ENCODE peak calls at places on chromosomes 11 and 22, in nine cellular contexts. O is heart left ventricle; W is body of pancreas; A is breast epithelium; H is RWPE1; X is mesenchymal stem cell; E is effector memory CD4-positive, alpha-beta T cell; N is OCI-LY7; Z is thoracic aorta. Q is an unnamed sample.

GRCh38 chr11:131637469-131638175 is 267.2 kb downstream of the NTM start:
- DNase-seq in O (no peak), W (no peak), A (no peak), H (no peak), X (no peak), E (no peak), N (no peak), Z (no peak), Q (no peak)

GRCh38 chr22:17633217-17633997 is 4.9 kb upstream of the ATP6V1E1 start:
- DNase-seq in O (no peak), W (no peak), A (peak), H (peak), X (peak), E (no peak), N (no peak), Z (no peak), Q (peak)

GRCh38 chr11:28146123-28146751 is 38.0 kb downstream of the METTL15 start:
- DNase-seq in O (no peak), W (no peak), A (no peak), H (peak), X (peak), E (no peak), N (no peak), Z (no peak), Q (peak)

GRCh38 chr11:65498042-65498726 is 661 bp upstream of the MALAT1 start:
- DNase-seq in O (peak), W (peak), A (no peak), H (no peak), X (peak), E (no peak), N (peak), Z (no peak), Q (no peak)

GRCh38 chr22:44883011-44883421 is 126.8 kb downstream of the PHF21B start:
- DNase-seq in O (no peak), W (no peak), A (no peak), H (no peak), X (no peak), E (no peak), N (no peak), Z (no peak), Q (no peak)

GRCh38 chr22:31806751-31807150 is 52.9 kb downstream of the DEPDC5 start:
- DNase-seq in O (no peak), W (no peak), A (no peak), H (no peak), X (no peak), E (no peak), N (no peak), Z (no peak), Q (no peak)

GRCh38 chr22:30386608-30386959 is 627 bp downstream of the RNF215 start:
- DNase-seq in O (no peak), W (no peak), A (no peak), H (no peak), X (no peak), E (no peak), N (no peak), Z (no peak), Q (no peak)

GRCh38 chr22:23891726-23892125 is 2.5 kb upstream of the MIF start:
- DNase-seq in O (no peak), W (no peak), A (no peak), H (no peak), X (no peak), E (no peak), N (no peak), Z (no peak), Q (no peak)

GRCh38 chr11:69014936-69015549 is 2.0 kb upstream of the MRGPRF start:
- DNase-seq in O (no peak), W (no peak), A (no peak), H (no peak), X (no peak), E (no peak), N (no peak), Z (no peak), Q (no peak)

GRCh38 chr11:2928605-2929510 is at the start of gene PHLDA2:
- DNase-seq in O (no peak), W (peak), A (no peak), H (peak), X (peak), E (peak), N (no peak), Z (no peak), Q (peak)

GRCh38 chr11:131865860-131866259 is 495.4 kb downstream of the NTM start:
- DNase-seq in O (no peak), W (no peak), A (no peak), H (no peak), X (no peak), E (no peak), N (no peak), Z (no peak), Q (no peak)

DNA sequence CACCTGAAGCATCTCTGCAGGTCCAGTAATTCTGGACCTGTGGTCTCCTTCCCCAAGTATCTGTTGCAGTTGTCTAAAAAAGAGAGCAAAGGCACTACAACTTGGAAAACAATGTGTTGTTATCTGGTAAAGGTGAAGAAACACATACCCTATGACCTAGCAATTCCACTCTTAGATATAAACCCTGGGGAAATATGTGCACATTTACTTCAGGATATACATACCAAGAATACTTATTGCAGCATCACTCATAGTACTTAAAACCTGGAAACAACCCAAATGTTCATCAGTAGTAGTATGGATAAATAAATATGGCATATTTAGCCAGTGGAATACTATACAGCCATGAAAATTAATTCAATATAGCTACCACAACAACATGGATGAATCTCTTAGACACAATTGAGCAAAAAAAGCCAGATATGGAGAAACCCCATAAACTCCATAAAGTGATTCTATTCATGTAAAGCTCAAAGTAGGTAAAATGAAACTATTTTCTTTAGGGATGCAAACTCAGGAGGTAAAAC is 26.1 kb upstream of the MICAL2 start:
- DNase-seq in O (no peak), W (no peak), A (no peak), H (no peak), X (no peak), E (no peak), N (no peak), Z (no peak), Q (no peak)
- H3K27ac ChIP-seq in O (no peak), W (no peak), A (no peak), H (peak), X (no peak), E (no peak), N (no peak), Z (peak), Q (no peak)

DNA sequence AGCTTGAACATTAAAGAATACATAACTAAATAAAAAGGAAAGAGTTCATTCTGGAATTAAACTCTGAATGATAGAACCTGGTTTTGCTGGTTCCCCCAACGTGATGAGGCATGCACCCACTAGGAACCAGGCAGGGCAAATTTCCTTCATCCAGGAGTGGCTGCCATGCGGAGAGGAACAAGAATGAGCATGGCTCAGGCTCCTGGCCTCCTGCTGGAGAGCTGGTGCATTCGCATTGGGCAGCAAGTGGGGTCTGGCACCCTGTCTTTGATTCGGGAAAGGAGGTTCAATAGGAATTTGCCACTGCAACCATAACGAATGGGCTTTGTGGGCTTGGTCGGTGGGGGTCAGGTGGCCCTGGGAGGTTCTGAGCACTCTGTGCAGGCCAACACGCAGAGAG is 169.8 kb upstream of the TENM4 start:
- DNase-seq in O (no peak), W (no peak), A (no peak), H (no peak), X (no peak), E (no peak), N (no peak), Z (no peak), Q (no peak)
- H3K27ac ChIP-seq in O (no peak), W (no peak), A (no peak), H (no peak), X (no peak), E (no peak), N (no peak), Z (no peak), Q (no peak)

DNA sequence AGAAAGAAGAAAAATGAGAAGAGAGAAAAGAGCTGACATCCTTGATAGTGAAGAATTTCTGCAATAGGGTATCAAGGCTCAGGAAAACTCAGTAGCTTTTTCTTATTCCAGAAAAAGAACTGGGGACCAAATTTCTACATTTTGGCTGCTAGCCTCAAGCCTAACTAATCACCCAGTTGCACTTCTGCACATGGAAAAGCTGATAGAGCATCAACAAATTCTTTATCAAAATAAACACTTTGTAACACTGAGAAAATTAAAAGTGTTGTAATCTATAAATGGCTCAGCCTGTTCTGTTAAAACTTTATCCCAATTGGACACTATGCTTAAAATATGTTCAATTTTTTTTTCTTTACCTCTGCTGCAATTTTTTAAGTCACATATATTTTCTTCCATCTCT is 24.8 kb upstream of the SOX6 start:
- DNase-seq in O (no peak), W (no peak), A (no peak), H (no peak), X (no peak), E (no peak), N (no peak), Z (no peak), Q (no peak)
- H3K27ac ChIP-seq in O (no peak), W (no peak), A (no peak), H (no peak), X (no peak), E (no peak), N (no peak), Z (no peak), Q (no peak)

GRCh38 chr11:74282421-74282820 is 29.0 kb downstream of the P4HA3 start:
- DNase-seq in O (no peak), W (no peak), A (no peak), H (no peak), X (no peak), E (no peak), N (no peak), Z (no peak), Q (no peak)

GRCh38 chr11:74282863-74283484 is 28.5 kb downstream of the P4HA3 start:
- DNase-seq in O (no peak), W (no peak), A (no peak), H (no peak), X (no peak), E (no peak), N (no peak), Z (no peak), Q (no peak)

GRCh38 chr11:74288161-74288560 is 23.3 kb downstream of the P4HA3 start:
- DNase-seq in O (no peak), W (no peak), A (no peak), H (peak), X (peak), E (no peak), N (no peak), Z (peak), Q (peak)

GRCh38 chr11:74283580-74284180 is 27.8 kb downstream of the P4HA3 start:
- DNase-seq in O (no peak), W (no peak), A (no peak), H (no peak), X (no peak), E (no peak), N (no peak), Z (no peak), Q (no peak)

DNA sequence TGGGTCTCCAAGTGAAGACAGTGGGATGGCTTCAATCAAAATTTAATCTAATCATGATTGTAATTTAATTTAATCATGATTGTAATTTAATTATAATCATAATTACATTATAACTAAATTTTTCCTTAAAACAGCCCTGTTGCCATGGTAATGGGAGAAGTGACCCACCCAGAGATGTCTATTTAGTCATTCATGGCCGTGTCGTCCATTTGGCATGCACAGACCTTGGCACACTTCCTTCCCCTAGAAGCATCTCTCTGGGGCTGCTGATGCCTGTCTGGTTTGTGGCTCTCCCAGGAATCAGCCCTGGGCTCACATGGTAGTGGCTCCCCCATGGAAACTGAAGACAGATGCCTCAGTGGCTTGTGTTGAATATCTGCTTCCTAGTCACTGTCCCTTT is 27.0 kb downstream of the P4HA3 start:
- DNase-seq in O (no peak), W (no peak), A (no peak), H (no peak), X (no peak), E (no peak), N (no peak), Z (no peak), Q (no peak)
- H3K27ac ChIP-seq in O (no peak), W (no peak), A (no peak), H (no peak), X (no peak), E (no peak), N (no peak), Z (no peak), Q (no peak)

GRCh38 chr11:105046898-105047579 is 1.9 kb upstream of the CARD16 start:
- DNase-seq in O (no peak), W (no peak), A (no peak), H (peak), X (peak), E (no peak), N (no peak), Z (no peak), Q (no peak)
- H3K27ac ChIP-seq in O (peak), W (no peak), A (peak), H (no peak), X (peak), E (no peak), N (no peak), Z (no peak), Q (no peak)

GRCh38 chr22:47421846-47422245 is 659.4 kb downstream of the TBC1D22A start:
- DNase-seq in O (no peak), W (no peak), A (no peak), H (no peak), X (no peak), E (no peak), N (no peak), Z (no peak), Q (no peak)

GRCh38 chr22:47422736-47423135 is 660.3 kb downstream of the TBC1D22A start:
- DNase-seq in O (no peak), W (no peak), A (no peak), H (no peak), X (no peak), E (no peak), N (no peak), Z (no peak), Q (no peak)

GRCh38 chr22:47419239-47419638 is 656.8 kb downstream of the TBC1D22A start:
- DNase-seq in O (no peak), W (no peak), A (no peak), H (no peak), X (no peak), E (no peak), N (no peak), Z (no peak), Q (no peak)

GRCh38 chr22:47420211-47420610 is 657.8 kb downstream of the TBC1D22A start:
- DNase-seq in O (no peak), W (no peak), A (no peak), H (no peak), X (no peak), E (no peak), N (no peak), Z (no peak), Q (no peak)

GRCh38 chr22:47417699-47418098 is 655.2 kb downstream of the TBC1D22A start:
- DNase-seq in O (no peak), W (no peak), A (no peak), H (no peak), X (no peak), E (no peak), N (no peak), Z (no peak), Q (no peak)
- H3K27ac ChIP-seq in O (no peak), W (no peak), A (no peak), H (no peak), X (no peak), E (no peak), N (no peak), Z (no peak), Q (no peak)